ENCODE peak calls at places on chromosomes 2 and 18, in nine cellular contexts. I is NCI-H1092, R is AG04449, H is HL-60, B is NAMALWA, T is SW480, X is pulmonary artery endothelial cell, P is fibroblast of gingiva, E is iris pigment epithelial cell. O is an unnamed sample.

GRCh38 chr2:38945372-38945771 is 55.7 kb downstream of the ARHGEF33 start:
- DNase-seq in I (no peak), R (no peak), H (peak; percentile 52), B (no peak), T (no peak), X (no peak), P (no peak), E (no peak), O (no peak)

GRCh38 chr2:236637691-236638569 is 68.3 kb downstream of the ACKR3 start:
- DNase-seq in I (no peak), R (no peak), H (no peak), B (no peak), T (no peak), X (no peak), P (no peak), E (no peak), O (no peak)

GRCh38 chr2:53859354-53860159 is at the start of gene GPR75:
- DNase-seq in I (no peak), R (no peak), H (no peak), B (no peak), T (no peak), X (no peak), P (peak; percentile 15), E (peak; percentile 32), O (no peak)

GRCh38 chr18:49811151-49811938 is 2.0 kb downstream of the ACAA2 start:
- DNase-seq in I (no peak), R (no peak), H (no peak), B (no peak), T (no peak), X (no peak), P (no peak), E (no peak), O (no peak)

GRCh38 chr2:237294509-237294908 is 119.5 kb downstream of the COL6A3 start:
- DNase-seq in I (no peak), R (no peak), H (no peak), B (no peak), T (no peak), X (no peak), P (no peak), E (no peak), O (no peak)

GRCh38 chr18:34880882-34881852 is 160.0 kb upstream of the MAPRE2 start:
- DNase-seq in I (no peak), R (no peak), H (no peak), B (no peak), T (no peak), X (no peak), P (no peak), E (peak; percentile 44), O (no peak)

GRCh38 chr2:117712686-117713085 is 101.8 kb upstream of the DDX18 start:
- DNase-seq in I (no peak), R (no peak), H (no peak), B (no peak), T (no peak), X (no peak), P (no peak), E (no peak), O (no peak)

GRCh38 chr2:160210599-160211138 is 10.6 kb upstream of the ITGB6 start:
- DNase-seq in I (no peak), R (no peak), H (peak; percentile 27), B (peak; percentile 89), T (peak; percentile 69), X (peak; percentile 52), P (peak; percentile 17), E (peak; percentile 80), O (peak; percentile 71)

GRCh38 chr2:198660491-198660890 is 797.2 kb downstream of the SATB2 start:
- DNase-seq in I (no peak), R (no peak), H (no peak), B (no peak), T (no peak), X (no peak), P (no peak), E (no peak), O (no peak)

GRCh38 chr2:152062130-152063091 is 36.4 kb downstream of the CACNB4 start:
- DNase-seq in I (no peak), R (peak; percentile 55), H (no peak), B (no peak), T (no peak), X (no peak), P (peak; percentile 81), E (peak; percentile 50), O (peak; percentile 57)

GRCh38 chr2:172481507-172482262 is 54.3 kb downstream of the ITGA6 start:
- DNase-seq in I (no peak), R (no peak), H (no peak), B (no peak), T (no peak), X (no peak), P (no peak), E (no peak), O (no peak)

GRCh38 chr2:66555511-66556324 is 120.8 kb downstream of the MEIS1 start:
- DNase-seq in I (no peak), R (no peak), H (no peak), B (no peak), T (no peak), X (no peak), P (no peak), E (no peak), O (no peak)

GRCh38 chr18:74251297-74252031 is 40.3 kb downstream of the CYB5A start:
- DNase-seq in I (no peak), R (no peak), H (peak; percentile 74), B (no peak), T (no peak), X (no peak), P (peak; percentile 83), E (peak; percentile 86), O (peak; percentile 82)

GRCh38 chr2:150062416-150062815 is 425.1 kb downstream of the RND3 start:
- DNase-seq in I (no peak), R (no peak), H (no peak), B (no peak), T (no peak), X (no peak), P (peak; percentile 51), E (no peak), O (no peak)

GRCh38 chr18:45330170-45330594 is 285.1 kb upstream of the SLC14A2 start:
- DNase-seq in I (no peak), R (no peak), H (no peak), B (no peak), T (no peak), X (no peak), P (no peak), E (no peak), O (no peak)

O was measured in AML-193.